ENCODE peak calls at places on chromosomes 7 and 10, in six cellular contexts. One of them, this sample, is unnamed.

GRCh38 chr7:27130540-27131389 is at the start of gene HOXA4:
- ATAC-seq in upper lobe of right lung: peak
- ATAC-seq in stimulated activated naive CD8-positive, alpha-beta T cell treated with anti-CD3 and anti-CD28 coated beads, Interleukin-15, amount 100 ng/mL, for 72 hours: peak
- ATAC-seq in esophagus mucosa: peak
- ATAC-seq in CD8-positive, alpha-beta T cell: peak
- ATAC-seq in activated CD4-positive, alpha-beta T cell treated with anti-CD3 and anti-CD28 coated beads for 36 hours: peak
- ATAC-seq in this sample: peak

GRCh38 chr10:22648547-22648961 is 65.8 kb downstream of the PIP4K2A start:
- ATAC-seq in esophagus mucosa: no peak
- ATAC-seq in upper lobe of right lung: no peak
- ATAC-seq in CD8-positive, alpha-beta T cell: no peak
- ATAC-seq in activated CD4-positive, alpha-beta T cell treated with anti-CD3 and anti-CD28 coated beads for 36 hours: peak
- ATAC-seq in stimulated activated naive CD8-positive, alpha-beta T cell treated with anti-CD3 and anti-CD28 coated beads, Interleukin-15, amount 100 ng/mL, for 72 hours: no peak
- ATAC-seq in this sample: peak

GRCh38 chr10:50326757-50327701 is 75.7 kb upstream of the ASAH2 start:
- ATAC-seq in upper lobe of right lung: peak
- ATAC-seq in CD8-positive, alpha-beta T cell: no peak
- ATAC-seq in stimulated activated naive CD8-positive, alpha-beta T cell treated with anti-CD3 and anti-CD28 coated beads, Interleukin-15, amount 100 ng/mL, for 72 hours: no peak
- ATAC-seq in activated CD4-positive, alpha-beta T cell treated with anti-CD3 and anti-CD28 coated beads for 36 hours: no peak
- ATAC-seq in esophagus mucosa: peak
- ATAC-seq in this sample: no peak

GRCh38 chr7:155456772-155457543 is 971 bp upstream of the EN2 start:
- ATAC-seq in esophagus mucosa: peak
- ATAC-seq in activated CD4-positive, alpha-beta T cell treated with anti-CD3 and anti-CD28 coated beads for 36 hours: peak
- ATAC-seq in CD8-positive, alpha-beta T cell: no peak
- ATAC-seq in stimulated activated naive CD8-positive, alpha-beta T cell treated with anti-CD3 and anti-CD28 coated beads, Interleukin-15, amount 100 ng/mL, for 72 hours: peak
- ATAC-seq in upper lobe of right lung: peak
- ATAC-seq in this sample: peak

GRCh38 chr7:84039432-84039831 is 155.2 kb downstream of the SEMA3A start:
- ATAC-seq in stimulated activated naive CD8-positive, alpha-beta T cell treated with anti-CD3 and anti-CD28 coated beads, Interleukin-15, amount 100 ng/mL, for 72 hours: no peak
- ATAC-seq in upper lobe of right lung: no peak
- ATAC-seq in activated CD4-positive, alpha-beta T cell treated with anti-CD3 and anti-CD28 coated beads for 36 hours: no peak
- ATAC-seq in CD8-positive, alpha-beta T cell: no peak
- ATAC-seq in esophagus mucosa: no peak
- ATAC-seq in this sample: no peak

GRCh38 chr7:265998-266850 is 23.7 kb upstream of the FOXL3 start:
- ATAC-seq in CD8-positive, alpha-beta T cell: no peak
- ATAC-seq in upper lobe of right lung: no peak
- ATAC-seq in stimulated activated naive CD8-positive, alpha-beta T cell treated with anti-CD3 and anti-CD28 coated beads, Interleukin-15, amount 100 ng/mL, for 72 hours: peak
- ATAC-seq in activated CD4-positive, alpha-beta T cell treated with anti-CD3 and anti-CD28 coated beads for 36 hours: no peak
- ATAC-seq in esophagus mucosa: peak
- ATAC-seq in this sample: no peak

GRCh38 chr7:4800926-4801838 is 25.8 kb downstream of the AP5Z1 start:
- ATAC-seq in activated CD4-positive, alpha-beta T cell treated with anti-CD3 and anti-CD28 coated beads for 36 hours: no peak
- ATAC-seq in esophagus mucosa: no peak
- ATAC-seq in stimulated activated naive CD8-positive, alpha-beta T cell treated with anti-CD3 and anti-CD28 coated beads, Interleukin-15, amount 100 ng/mL, for 72 hours: peak
- ATAC-seq in upper lobe of right lung: no peak
- ATAC-seq in CD8-positive, alpha-beta T cell: no peak
- ATAC-seq in this sample: no peak

GRCh38 chr7:81598951-81599350 is 170.9 kb downstream of the HGF start:
- ATAC-seq in upper lobe of right lung: no peak
- ATAC-seq in activated CD4-positive, alpha-beta T cell treated with anti-CD3 and anti-CD28 coated beads for 36 hours: no peak
- ATAC-seq in CD8-positive, alpha-beta T cell: no peak
- ATAC-seq in stimulated activated naive CD8-positive, alpha-beta T cell treated with anti-CD3 and anti-CD28 coated beads, Interleukin-15, amount 100 ng/mL, for 72 hours: no peak
- ATAC-seq in esophagus mucosa: no peak
- ATAC-seq in this sample: no peak

GRCh38 chr7:73824986-73825385 is 5.8 kb upstream of the CLDN4 start:
- ATAC-seq in stimulated activated naive CD8-positive, alpha-beta T cell treated with anti-CD3 and anti-CD28 coated beads, Interleukin-15, amount 100 ng/mL, for 72 hours: no peak
- ATAC-seq in upper lobe of right lung: no peak
- ATAC-seq in esophagus mucosa: no peak
- ATAC-seq in CD8-positive, alpha-beta T cell: no peak
- ATAC-seq in activated CD4-positive, alpha-beta T cell treated with anti-CD3 and anti-CD28 coated beads for 36 hours: no peak
- ATAC-seq in this sample: no peak

GRCh38 chr7:32104766-32105165 is 34.6 kb upstream of the PDE1C start:
- ATAC-seq in stimulated activated naive CD8-positive, alpha-beta T cell treated with anti-CD3 and anti-CD28 coated beads, Interleukin-15, amount 100 ng/mL, for 72 hours: no peak
- ATAC-seq in CD8-positive, alpha-beta T cell: no peak
- ATAC-seq in activated CD4-positive, alpha-beta T cell treated with anti-CD3 and anti-CD28 coated beads for 36 hours: no peak
- ATAC-seq in esophagus mucosa: no peak
- ATAC-seq in upper lobe of right lung: no peak
- ATAC-seq in this sample: no peak

GRCh38 chr7:1236132-1236655 is 3.5 kb downstream of the UNCX start:
- ATAC-seq in stimulated activated naive CD8-positive, alpha-beta T cell treated with anti-CD3 and anti-CD28 coated beads, Interleukin-15, amount 100 ng/mL, for 72 hours: no peak
- ATAC-seq in upper lobe of right lung: no peak
- ATAC-seq in CD8-positive, alpha-beta T cell: no peak
- ATAC-seq in esophagus mucosa: no peak
- ATAC-seq in activated CD4-positive, alpha-beta T cell treated with anti-CD3 and anti-CD28 coated beads for 36 hours: no peak
- ATAC-seq in this sample: no peak

GRCh38 chr7:73827568-73828106 is 3.2 kb upstream of the CLDN4 start:
- ATAC-seq in activated CD4-positive, alpha-beta T cell treated with anti-CD3 and anti-CD28 coated beads for 36 hours: no peak
- ATAC-seq in upper lobe of right lung: peak
- ATAC-seq in CD8-positive, alpha-beta T cell: peak
- ATAC-seq in esophagus mucosa: no peak
- ATAC-seq in stimulated activated naive CD8-positive, alpha-beta T cell treated with anti-CD3 and anti-CD28 coated beads, Interleukin-15, amount 100 ng/mL, for 72 hours: peak
- ATAC-seq in this sample: no peak

GRCh38 chr10:63773962-63774361 is 252.8 kb downstream of the REEP3 start:
- ATAC-seq in stimulated activated naive CD8-positive, alpha-beta T cell treated with anti-CD3 and anti-CD28 coated beads, Interleukin-15, amount 100 ng/mL, for 72 hours: no peak
- ATAC-seq in CD8-positive, alpha-beta T cell: no peak
- ATAC-seq in activated CD4-positive, alpha-beta T cell treated with anti-CD3 and anti-CD28 coated beads for 36 hours: no peak
- ATAC-seq in upper lobe of right lung: no peak
- ATAC-seq in esophagus mucosa: no peak
- ATAC-seq in this sample: no peak

GRCh38 chr10:118342638-118343020 is 505 bp upstream of the FAM204A start:
- ATAC-seq in upper lobe of right lung: no peak
- ATAC-seq in CD8-positive, alpha-beta T cell: no peak
- ATAC-seq in activated CD4-positive, alpha-beta T cell treated with anti-CD3 and anti-CD28 coated beads for 36 hours: peak
- ATAC-seq in esophagus mucosa: peak
- ATAC-seq in stimulated activated naive CD8-positive, alpha-beta T cell treated with anti-CD3 and anti-CD28 coated beads, Interleukin-15, amount 100 ng/mL, for 72 hours: peak
- ATAC-seq in this sample: no peak

GRCh38 chr10:80464557-80465466 is 10.7 kb downstream of the TSPAN14 start:
- ATAC-seq in CD8-positive, alpha-beta T cell: peak
- ATAC-seq in activated CD4-positive, alpha-beta T cell treated with anti-CD3 and anti-CD28 coated beads for 36 hours: no peak
- ATAC-seq in stimulated activated naive CD8-positive, alpha-beta T cell treated with anti-CD3 and anti-CD28 coated beads, Interleukin-15, amount 100 ng/mL, for 72 hours: peak
- ATAC-seq in upper lobe of right lung: peak
- ATAC-seq in esophagus mucosa: no peak
- ATAC-seq in this sample: peak

GRCh38 chr10:69093933-69094332 is 6.0 kb downstream of the SRGN start:
- ATAC-seq in CD8-positive, alpha-beta T cell: no peak
- ATAC-seq in esophagus mucosa: no peak
- ATAC-seq in activated CD4-positive, alpha-beta T cell treated with anti-CD3 and anti-CD28 coated beads for 36 hours: no peak
- ATAC-seq in upper lobe of right lung: peak
- ATAC-seq in stimulated activated naive CD8-positive, alpha-beta T cell treated with anti-CD3 and anti-CD28 coated beads, Interleukin-15, amount 100 ng/mL, for 72 hours: no peak
- ATAC-seq in this sample: no peak

GRCh38 chr7:66055321-66055956 is 20.2 kb upstream of the ASL start:
- ATAC-seq in stimulated activated naive CD8-positive, alpha-beta T cell treated with anti-CD3 and anti-CD28 coated beads, Interleukin-15, amount 100 ng/mL, for 72 hours: peak
- ATAC-seq in esophagus mucosa: no peak
- ATAC-seq in CD8-positive, alpha-beta T cell: no peak
- ATAC-seq in upper lobe of right lung: no peak
- ATAC-seq in activated CD4-positive, alpha-beta T cell treated with anti-CD3 and anti-CD28 coated beads for 36 hours: peak
- ATAC-seq in this sample: peak

GRCh38 chr7:75010036-75010435 is 45.5 kb downstream of the CASTOR2 start:
- ATAC-seq in CD8-positive, alpha-beta T cell: no peak
- ATAC-seq in esophagus mucosa: no peak
- ATAC-seq in activated CD4-positive, alpha-beta T cell treated with anti-CD3 and anti-CD28 coated beads for 36 hours: no peak
- ATAC-seq in stimulated activated naive CD8-positive, alpha-beta T cell treated with anti-CD3 and anti-CD28 coated beads, Interleukin-15, amount 100 ng/mL, for 72 hours: no peak
- ATAC-seq in upper lobe of right lung: no peak
- ATAC-seq in this sample: no peak

GRCh38 chr7:24896031-24896433 is 83.9 kb downstream of the OSBPL3 start:
- ATAC-seq in upper lobe of right lung: peak
- ATAC-seq in esophagus mucosa: peak
- ATAC-seq in CD8-positive, alpha-beta T cell: peak
- ATAC-seq in activated CD4-positive, alpha-beta T cell treated with anti-CD3 and anti-CD28 coated beads for 36 hours: peak
- ATAC-seq in stimulated activated naive CD8-positive, alpha-beta T cell treated with anti-CD3 and anti-CD28 coated beads, Interleukin-15, amount 100 ng/mL, for 72 hours: peak
- ATAC-seq in this sample: peak

GRCh38 chr7:112853429-112853828 is 63.2 kb upstream of the TMEM168 start:
- ATAC-seq in CD8-positive, alpha-beta T cell: no peak
- ATAC-seq in activated CD4-positive, alpha-beta T cell treated with anti-CD3 and anti-CD28 coated beads for 36 hours: no peak
- ATAC-seq in upper lobe of right lung: no peak
- ATAC-seq in stimulated activated naive CD8-positive, alpha-beta T cell treated with anti-CD3 and anti-CD28 coated beads, Interleukin-15, amount 100 ng/mL, for 72 hours: no peak
- ATAC-seq in esophagus mucosa: no peak
- ATAC-seq in this sample: no peak

GRCh38 chr10:62769574-62770242 is 34.8 kb upstream of the ADO start:
- ATAC-seq in activated CD4-positive, alpha-beta T cell treated with anti-CD3 and anti-CD28 coated beads for 36 hours: no peak
- ATAC-seq in stimulated activated naive CD8-positive, alpha-beta T cell treated with anti-CD3 and anti-CD28 coated beads, Interleukin-15, amount 100 ng/mL, for 72 hours: no peak
- ATAC-seq in upper lobe of right lung: no peak
- ATAC-seq in CD8-positive, alpha-beta T cell: no peak
- ATAC-seq in esophagus mucosa: no peak
- ATAC-seq in this sample: no peak

GRCh38 chr7:23404546-23405239 is 65.6 kb downstream of the IGF2BP3 start:
- ATAC-seq in stimulated activated naive CD8-positive, alpha-beta T cell treated with anti-CD3 and anti-CD28 coated beads, Interleukin-15, amount 100 ng/mL, for 72 hours: peak
- ATAC-seq in esophagus mucosa: no peak
- ATAC-seq in CD8-positive, alpha-beta T cell: no peak
- ATAC-seq in activated CD4-positive, alpha-beta T cell treated with anti-CD3 and anti-CD28 coated beads for 36 hours: peak
- ATAC-seq in upper lobe of right lung: no peak
- ATAC-seq in this sample: peak

GRCh38 chr7:99837649-99838361 is 10.0 kb downstream of the CYP3A43 start:
- ATAC-seq in activated CD4-positive, alpha-beta T cell treated with anti-CD3 and anti-CD28 coated beads for 36 hours: peak
- ATAC-seq in CD8-positive, alpha-beta T cell: no peak
- ATAC-seq in upper lobe of right lung: peak
- ATAC-seq in esophagus mucosa: peak
- ATAC-seq in stimulated activated naive CD8-positive, alpha-beta T cell treated with anti-CD3 and anti-CD28 coated beads, Interleukin-15, amount 100 ng/mL, for 72 hours: peak
- ATAC-seq in this sample: peak

GRCh38 chr10:48439581-48440041 is 133.1 kb downstream of the MAPK8 start:
- ATAC-seq in stimulated activated naive CD8-positive, alpha-beta T cell treated with anti-CD3 and anti-CD28 coated beads, Interleukin-15, amount 100 ng/mL, for 72 hours: no peak
- ATAC-seq in esophagus mucosa: no peak
- ATAC-seq in activated CD4-positive, alpha-beta T cell treated with anti-CD3 and anti-CD28 coated beads for 36 hours: no peak
- ATAC-seq in upper lobe of right lung: peak
- ATAC-seq in CD8-positive, alpha-beta T cell: no peak
- ATAC-seq in this sample: no peak

GRCh38 chr7:117901089-117901797 is 28.0 kb upstream of the CTTNBP2 start:
- ATAC-seq in stimulated activated naive CD8-positive, alpha-beta T cell treated with anti-CD3 and anti-CD28 coated beads, Interleukin-15, amount 100 ng/mL, for 72 hours: no peak
- ATAC-seq in upper lobe of right lung: no peak
- ATAC-seq in esophagus mucosa: no peak
- ATAC-seq in activated CD4-positive, alpha-beta T cell treated with anti-CD3 and anti-CD28 coated beads for 36 hours: no peak
- ATAC-seq in CD8-positive, alpha-beta T cell: no peak
- ATAC-seq in this sample: no peak

GRCh38 chr10:3761111-3761686 is 23.8 kb downstream of the KLF6 start:
- ATAC-seq in activated CD4-positive, alpha-beta T cell treated with anti-CD3 and anti-CD28 coated beads for 36 hours: peak
- ATAC-seq in esophagus mucosa: no peak
- ATAC-seq in stimulated activated naive CD8-positive, alpha-beta T cell treated with anti-CD3 and anti-CD28 coated beads, Interleukin-15, amount 100 ng/mL, for 72 hours: peak
- ATAC-seq in upper lobe of right lung: peak
- ATAC-seq in CD8-positive, alpha-beta T cell: no peak
- ATAC-seq in this sample: peak

GRCh38 chr10:61970182-61971015 is 68.9 kb downstream of the ARID5B start:
- ATAC-seq in stimulated activated naive CD8-positive, alpha-beta T cell treated with anti-CD3 and anti-CD28 coated beads, Interleukin-15, amount 100 ng/mL, for 72 hours: no peak
- ATAC-seq in esophagus mucosa: no peak
- ATAC-seq in upper lobe of right lung: no peak
- ATAC-seq in CD8-positive, alpha-beta T cell: no peak
- ATAC-seq in activated CD4-positive, alpha-beta T cell treated with anti-CD3 and anti-CD28 coated beads for 36 hours: no peak
- ATAC-seq in this sample: no peak

GRCh38 chr7:107318523-107319160 is 149.8 kb downstream of the HBP1 start:
- ATAC-seq in activated CD4-positive, alpha-beta T cell treated with anti-CD3 and anti-CD28 coated beads for 36 hours: no peak
- ATAC-seq in CD8-positive, alpha-beta T cell: no peak
- ATAC-seq in stimulated activated naive CD8-positive, alpha-beta T cell treated with anti-CD3 and anti-CD28 coated beads, Interleukin-15, amount 100 ng/mL, for 72 hours: no peak
- ATAC-seq in esophagus mucosa: peak
- ATAC-seq in upper lobe of right lung: peak
- ATAC-seq in this sample: no peak

GRCh38 chr7:139703468-139704307 is 74.1 kb downstream of the HIPK2 start:
- ATAC-seq in activated CD4-positive, alpha-beta T cell treated with anti-CD3 and anti-CD28 coated beads for 36 hours: no peak
- ATAC-seq in esophagus mucosa: no peak
- ATAC-seq in CD8-positive, alpha-beta T cell: no peak
- ATAC-seq in stimulated activated naive CD8-positive, alpha-beta T cell treated with anti-CD3 and anti-CD28 coated beads, Interleukin-15, amount 100 ng/mL, for 72 hours: no peak
- ATAC-seq in upper lobe of right lung: no peak
- ATAC-seq in this sample: no peak

GRCh38 chr7:19920705-19921104 is 147.3 kb upstream of the TMEM196 start:
- ATAC-seq in upper lobe of right lung: no peak
- ATAC-seq in CD8-positive, alpha-beta T cell: no peak
- ATAC-seq in esophagus mucosa: no peak
- ATAC-seq in activated CD4-positive, alpha-beta T cell treated with anti-CD3 and anti-CD28 coated beads for 36 hours: no peak
- ATAC-seq in stimulated activated naive CD8-positive, alpha-beta T cell treated with anti-CD3 and anti-CD28 coated beads, Interleukin-15, amount 100 ng/mL, for 72 hours: no peak
- ATAC-seq in this sample: no peak

GRCh38 chr7:28301148-28301641 is 111.1 kb upstream of the CREB5 start:
- ATAC-seq in activated CD4-positive, alpha-beta T cell treated with anti-CD3 and anti-CD28 coated beads for 36 hours: no peak
- ATAC-seq in stimulated activated naive CD8-positive, alpha-beta T cell treated with anti-CD3 and anti-CD28 coated beads, Interleukin-15, amount 100 ng/mL, for 72 hours: no peak
- ATAC-seq in upper lobe of right lung: peak
- ATAC-seq in CD8-positive, alpha-beta T cell: no peak
- ATAC-seq in esophagus mucosa: peak
- ATAC-seq in this sample: no peak

GRCh38 chr7:121000091-121000983 is 11.8 kb downstream of the CPED1 start:
- ATAC-seq in esophagus mucosa: no peak
- ATAC-seq in activated CD4-positive, alpha-beta T cell treated with anti-CD3 and anti-CD28 coated beads for 36 hours: no peak
- ATAC-seq in CD8-positive, alpha-beta T cell: no peak
- ATAC-seq in stimulated activated naive CD8-positive, alpha-beta T cell treated with anti-CD3 and anti-CD28 coated beads, Interleukin-15, amount 100 ng/mL, for 72 hours: no peak
- ATAC-seq in upper lobe of right lung: no peak
- ATAC-seq in this sample: no peak

GRCh38 chr7:108455524-108455832 is 758 bp downstream of the NRCAM start:
- ATAC-seq in stimulated activated naive CD8-positive, alpha-beta T cell treated with anti-CD3 and anti-CD28 coated beads, Interleukin-15, amount 100 ng/mL, for 72 hours: peak
- ATAC-seq in activated CD4-positive, alpha-beta T cell treated with anti-CD3 and anti-CD28 coated beads for 36 hours: peak
- ATAC-seq in CD8-positive, alpha-beta T cell: peak
- ATAC-seq in esophagus mucosa: peak
- ATAC-seq in upper lobe of right lung: no peak
- ATAC-seq in this sample: no peak

GRCh38 chr7:45874408-45875131 is 1.7 kb upstream of the CCDC201 start:
- ATAC-seq in upper lobe of right lung: no peak
- ATAC-seq in CD8-positive, alpha-beta T cell: no peak
- ATAC-seq in activated CD4-positive, alpha-beta T cell treated with anti-CD3 and anti-CD28 coated beads for 36 hours: no peak
- ATAC-seq in stimulated activated naive CD8-positive, alpha-beta T cell treated with anti-CD3 and anti-CD28 coated beads, Interleukin-15, amount 100 ng/mL, for 72 hours: no peak
- ATAC-seq in esophagus mucosa: no peak
- ATAC-seq in this sample: no peak

GRCh38 chr10:77163670-77164348 is 473.8 kb downstream of the KCNMA1 start:
- ATAC-seq in activated CD4-positive, alpha-beta T cell treated with anti-CD3 and anti-CD28 coated beads for 36 hours: no peak
- ATAC-seq in stimulated activated naive CD8-positive, alpha-beta T cell treated with anti-CD3 and anti-CD28 coated beads, Interleukin-15, amount 100 ng/mL, for 72 hours: no peak
- ATAC-seq in CD8-positive, alpha-beta T cell: no peak
- ATAC-seq in upper lobe of right lung: peak
- ATAC-seq in esophagus mucosa: peak
- ATAC-seq in this sample: peak

GRCh38 chr7:106047146-106047545 is 65.0 kb downstream of the SYPL1 start:
- ATAC-seq in esophagus mucosa: no peak
- ATAC-seq in activated CD4-positive, alpha-beta T cell treated with anti-CD3 and anti-CD28 coated beads for 36 hours: no peak
- ATAC-seq in CD8-positive, alpha-beta T cell: no peak
- ATAC-seq in stimulated activated naive CD8-positive, alpha-beta T cell treated with anti-CD3 and anti-CD28 coated beads, Interleukin-15, amount 100 ng/mL, for 72 hours: no peak
- ATAC-seq in upper lobe of right lung: no peak
- ATAC-seq in this sample: no peak

GRCh38 chr10:1448252-1448901 is 288.9 kb downstream of the ADARB2 start:
- ATAC-seq in stimulated activated naive CD8-positive, alpha-beta T cell treated with anti-CD3 and anti-CD28 coated beads, Interleukin-15, amount 100 ng/mL, for 72 hours: no peak
- ATAC-seq in activated CD4-positive, alpha-beta T cell treated with anti-CD3 and anti-CD28 coated beads for 36 hours: no peak
- ATAC-seq in upper lobe of right lung: peak
- ATAC-seq in esophagus mucosa: peak
- ATAC-seq in CD8-positive, alpha-beta T cell: no peak
- ATAC-seq in this sample: no peak

GRCh38 chr10:94005050-94005449 is 11.3 kb downstream of the PLCE1 start:
- ATAC-seq in upper lobe of right lung: no peak
- ATAC-seq in CD8-positive, alpha-beta T cell: no peak
- ATAC-seq in esophagus mucosa: peak
- ATAC-seq in activated CD4-positive, alpha-beta T cell treated with anti-CD3 and anti-CD28 coated beads for 36 hours: no peak
- ATAC-seq in stimulated activated naive CD8-positive, alpha-beta T cell treated with anti-CD3 and anti-CD28 coated beads, Interleukin-15, amount 100 ng/mL, for 72 hours: no peak
- ATAC-seq in this sample: no peak